ENCODE peak calls at places on chromosomes 2 and 18, in six cellular contexts. U, C, G, D, A and V are unnamed samples.

GRCh38 chr18:62784966-62785413 is 69.6 kb downstream of the PHLPP1 start:
- DNase-seq in U (peak; percentile 80), D (peak; percentile 67), G (no peak), C (no peak), A (peak; percentile 65), V (no peak)

GRCh38 chr2:145329976-145330375 is 810.1 kb upstream of the ZEB2 start:
- DNase-seq in A (no peak), D (no peak), U (no peak), G (no peak), C (no peak), V (no peak)

GRCh38 chr2:159545080-159545479 is 71.3 kb downstream of the BAZ2B start:
- DNase-seq in D (no peak), A (no peak), C (no peak), U (no peak), G (no peak), V (no peak)

GRCh38 chr18:52402814-52403213 is 62.8 kb downstream of the DCC start:
- DNase-seq in U (no peak), D (no peak), C (no peak), G (no peak), A (no peak), V (no peak)

GRCh38 chr2:106584304-106584954 is 97.3 kb downstream of the CD8B2 start:
- DNase-seq in C (peak; percentile 56), D (no peak), G (no peak), A (no peak), U (no peak), V (no peak)

GRCh38 chr2:85750509-85751299 is 3.1 kb upstream of the ATOH8 start:
- DNase-seq in G (peak; percentile 75), U (peak; percentile 52), A (peak; percentile 97), C (peak; percentile 76), D (peak; percentile 76), V (peak; percentile 58)

GRCh38 chr18:57352271-57352701 is at the start of gene ST8SIA3:
- DNase-seq in A (no peak), U (no peak), G (no peak), C (no peak), D (no peak), V (no peak)

GRCh38 chr2:167293172-167293781 is 405.0 kb downstream of the XIRP2 start:
- DNase-seq in A (peak; percentile 81), D (peak; percentile 49), U (peak; percentile 50), C (peak; percentile 38), G (peak; percentile 35), V (peak; percentile 18)

GRCh38 chr2:5921081-5921642 is 229.0 kb downstream of the SOX11 start:
- DNase-seq in A (no peak), U (no peak), D (peak; percentile 1), G (peak; percentile 57), C (no peak), V (no peak)

GRCh38 chr2:63765117-63765516 is 76.6 kb upstream of the UGP2 start:
- DNase-seq in G (no peak), C (peak; percentile 30), A (no peak), U (no peak), D (no peak), V (no peak)

GRCh38 chr2:157628532-157629415 is at the start of gene ACVR1C:
- DNase-seq in A (peak; percentile 97), U (peak; percentile 64), D (peak; percentile 79), C (peak; percentile 96), G (peak; percentile 89), V (peak; percentile 84)

GRCh38 chr18:28723506-28723905 is 546.6 kb upstream of the CDH2 start:
- DNase-seq in U (peak; percentile 46), D (no peak), G (no peak), C (no peak), A (no peak), V (no peak)

GRCh38 chr18:49754866-49755265 is 58.5 kb downstream of the ACAA2 start:
- DNase-seq in G (no peak), C (no peak), U (peak; percentile 39), A (no peak), D (peak; percentile 10), V (no peak)

GRCh38 chr2:19349911-19350677 is 8.3 kb downstream of the OSR1 start:
- DNase-seq in C (peak; percentile 88), A (peak; percentile 96), G (peak; percentile 69), D (peak; percentile 39), U (peak; percentile 68), V (peak; percentile 54)

GRCh38 chr2:26521054-26521912 is 43.4 kb upstream of the OTOF start:
- DNase-seq in U (peak; percentile 5), C (peak; percentile 76), G (peak; percentile 46), D (peak; percentile 48), A (peak; percentile 35), V (peak; percentile 9)

GRCh38 chr2:69149631-69150215 is 136.7 kb downstream of the ANTXR1 start:
- DNase-seq in G (peak; percentile 35), C (peak; percentile 62), D (peak; percentile 73), A (peak; percentile 59), U (peak; percentile 78), V (no peak)

GRCh38 chr2:128717758-128718710 is 399.4 kb upstream of the HS6ST1 start:
- DNase-seq in D (no peak), A (no peak), G (no peak), U (no peak), C (no peak), V (no peak)

GRCh38 chr2:126979604-126980003 is 80.9 kb downstream of the TEX51 start:
- DNase-seq in C (no peak), A (no peak), G (no peak), U (no peak), D (peak; percentile 33), V (no peak)

GRCh38 chr2:29009270-29009669 is 28.2 kb downstream of the TOGARAM2 start:
- DNase-seq in C (no peak), U (no peak), A (no peak), G (no peak), D (no peak), V (no peak)

GRCh38 chr2:228654707-228655106 is 473.2 kb upstream of the SPHKAP start:
- DNase-seq in C (no peak), A (no peak), U (no peak), D (no peak), G (no peak), V (no peak)

GRCh38 chr2:185127412-185127811 is 529.1 kb downstream of the ZNF804A start:
- DNase-seq in U (peak; percentile 7), A (no peak), C (no peak), D (no peak), G (no peak), V (no peak)

GRCh38 chr2:230925879-230926765 is 1.1 kb upstream of the GPR55 start:
- DNase-seq in G (no peak), D (no peak), A (no peak), C (peak; percentile 46), U (no peak), V (peak; percentile 15)

GRCh38 chr2:19807346-19807745 is 94.4 kb downstream of the TTC32 start:
- DNase-seq in C (peak; percentile 5), U (no peak), A (no peak), D (no peak), G (no peak), V (no peak)

GRCh38 chr2:226355600-226355999 is 444.0 kb downstream of the IRS1 start:
- DNase-seq in U (no peak), G (no peak), D (no peak), A (no peak), C (no peak), V (no peak)

GRCh38 chr18:61635901-61636528 is 256.8 kb downstream of the RNF152 start:
- DNase-seq in G (peak; percentile 75), A (peak; percentile 58), C (peak; percentile 64), U (peak; percentile 27), D (peak; percentile 75), V (peak; percentile 51)
- H2AFZ ChIP-seq in G (peak overlapping the region; percentile 13), A (peak overlapping the region; percentile 88), C (no peak overlapping the region), U (peak overlapping the region; percentile 85), D (peak overlapping the region; percentile 64), V (no peak overlapping the region)

DNA sequence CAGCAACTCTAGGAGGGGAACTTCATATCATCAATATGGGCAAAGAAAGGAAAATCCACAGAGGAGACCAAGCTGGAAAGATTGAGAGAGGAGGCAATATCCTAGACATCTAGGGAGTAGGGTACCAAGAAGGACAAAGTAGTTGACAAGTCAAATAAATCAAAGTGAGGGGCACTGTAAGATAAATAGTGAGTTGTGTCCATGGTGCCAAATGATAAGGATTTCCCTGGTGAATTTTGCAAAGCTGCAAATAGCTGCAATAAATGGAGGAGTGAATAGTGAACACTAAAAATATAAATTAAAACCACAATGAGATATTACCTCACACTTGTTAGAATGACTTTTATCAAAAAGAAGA is 258.1 kb upstream of the FN1 start:
- DNase-seq in A (no peak), U (no peak), C (no peak), G (no peak), D (no peak), V (no peak)
- H3K4me2 ChIP-seq in A (peak overlapping the region; percentile 47), U (peak overlapping the region; percentile 36), C (no peak overlapping the region), G (no peak overlapping the region), D (peak overlapping the region; percentile 55), V (no peak overlapping the region)

GRCh38 chr2:16623046-16623445 is 42.6 kb downstream of the CYRIA start:
- DNase-seq in A (peak; percentile 66), C (no peak), U (peak; percentile 97), D (peak; percentile 13), G (no peak), V (no peak)

GRCh38 chr2:16622399-16622968 is 43.1 kb downstream of the CYRIA start:
- DNase-seq in D (no peak), U (peak; percentile 28), A (peak; percentile 76), G (no peak), C (no peak), V (no peak)

GRCh38 chr2:16624419-16624745 is 41.3 kb downstream of the CYRIA start:
- DNase-seq in A (no peak), D (no peak), C (no peak), U (no peak), G (no peak), V (no peak)

GRCh38 chr2:16625201-16625729 is 40.4 kb downstream of the CYRIA start:
- DNase-seq in G (no peak), A (no peak), D (no peak), C (no peak), U (no peak), V (no peak)

GRCh38 chr2:16623564-16624418 is 41.8 kb downstream of the CYRIA start:
- DNase-seq in U (no peak), D (no peak), C (no peak), A (no peak), G (no peak), V (no peak)
- H3K4me1 ChIP-seq in U (peaks cover 6% of the 10 kb centered on the region), D (no peaks in the 10 kb centered on the region), C (peaks cover 4% of the 10 kb centered on the region), A (peaks cover 16% of the 10 kb centered on the region), G (no peaks in the 10 kb centered on the region), V (peaks cover 3% of the 10 kb centered on the region)

GRCh38 chr2:218271865-218272530 is 1.7 kb downstream of the PNKD start:
- DNase-seq in C (no peak), A (peak; percentile 87), G (no peak), D (peak; percentile 27), U (no peak), V (no peak)

GRCh38 chr2:218269900-218270720 is at the start of the genes AAMP and PNKD:
- DNase-seq in C (peak; percentile 99), D (peak; percentile 100), U (peak; percentile 99), G (peak; percentile 100), A (peak; percentile 100), V (peak; percentile 99)

GRCh38 chr2:218272531-218273212 is 2.4 kb downstream of the PNKD start:
- DNase-seq in D (peak; percentile 96), G (peak; percentile 94), A (peak; percentile 96), C (peak; percentile 86), U (peak; percentile 80), V (peak; percentile 83)

GRCh38 chr2:218270721-218271486 is 585 bp downstream of the PNKD start:
- DNase-seq in C (no peak), U (no peak), D (peak; percentile 66), G (peak; percentile 52), A (peak; percentile 81), V (peak; percentile 26)

DNA sequence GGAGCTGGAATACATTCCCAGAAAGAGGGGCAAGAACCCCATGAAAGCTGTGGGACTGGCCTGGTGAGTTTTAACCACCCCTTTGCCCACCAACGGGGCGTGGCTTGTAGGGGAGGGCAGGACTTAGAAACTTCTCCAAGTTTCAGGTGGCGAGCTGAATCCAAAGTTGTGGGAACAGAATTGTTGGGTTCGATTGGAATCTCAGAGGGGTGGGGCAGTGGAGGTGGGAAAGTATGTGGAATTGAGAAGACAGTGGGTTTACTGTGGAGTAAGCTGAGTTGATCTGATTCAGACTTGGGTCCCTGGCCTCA is 1.1 kb downstream of the PNKD start:
- DNase-seq in G (peak; percentile 38), D (peak; percentile 32), C (no peak), U (no peak), A (peak; percentile 65), V (no peak)
- H2AFZ ChIP-seq in G (no peak overlapping the region), D (peak overlapping the region; percentile 56), C (no peak overlapping the region), U (no peak overlapping the region), A (no peak overlapping the region), V (no peak overlapping the region)